ENCODE peak calls at places on chromosomes 5 and 9, in seven cellular contexts. One of them, this sample, is unnamed.

GRCh38 chr9:5500441-5501235 is 9.7 kb upstream of the PDCD1LG2 start:
- DNase-seq in vagina: no peak
- DNase-seq in kidney: no peak
- DNase-seq in adrenal gland: peak; percentile 59
- DNase-seq in CD4-positive, alpha-beta memory T cell: no peak
- DNase-seq in CD8-positive, alpha-beta memory T cell: no peak
- DNase-seq in lower leg skin: no peak
- DNase-seq in this sample: no peak

GRCh38 chr5:6712136-6712581 is 1.1 kb upstream of the TENT4A start:
- DNase-seq in vagina: no peak
- DNase-seq in kidney: peak; percentile 86
- DNase-seq in adrenal gland: peak; percentile 56
- DNase-seq in CD4-positive, alpha-beta memory T cell: peak; percentile 37
- DNase-seq in CD8-positive, alpha-beta memory T cell: peak; percentile 62
- DNase-seq in lower leg skin: peak; percentile 92
- DNase-seq in this sample: peak; percentile 82

GRCh38 chr9:134981829-134982228 is 64.1 kb upstream of the FCN1 start:
- DNase-seq in vagina: no peak
- DNase-seq in kidney: peak; percentile 17
- DNase-seq in adrenal gland: no peak
- DNase-seq in CD4-positive, alpha-beta memory T cell: no peak
- DNase-seq in CD8-positive, alpha-beta memory T cell: no peak
- DNase-seq in lower leg skin: peak; percentile 28
- DNase-seq in this sample: no peak

GRCh38 chr5:137633896-137634295 is 102.0 kb downstream of the KLHL3 start:
- DNase-seq in vagina: no peak
- DNase-seq in kidney: no peak
- DNase-seq in adrenal gland: no peak
- DNase-seq in CD4-positive, alpha-beta memory T cell: no peak
- DNase-seq in CD8-positive, alpha-beta memory T cell: no peak
- DNase-seq in lower leg skin: peak; percentile 71
- DNase-seq in this sample: no peak

GRCh38 chr5:178264044-178264443 is 31.4 kb upstream of the PHYKPL start:
- DNase-seq in vagina: no peak
- DNase-seq in kidney: no peak
- DNase-seq in adrenal gland: no peak
- DNase-seq in CD4-positive, alpha-beta memory T cell: no peak
- DNase-seq in CD8-positive, alpha-beta memory T cell: no peak
- DNase-seq in lower leg skin: no peak
- DNase-seq in this sample: no peak

GRCh38 chr5:125823572-125823971 is 599.6 kb upstream of the GRAMD2B start:
- DNase-seq in vagina: no peak
- DNase-seq in kidney: no peak
- DNase-seq in adrenal gland: no peak
- DNase-seq in CD4-positive, alpha-beta memory T cell: no peak
- DNase-seq in CD8-positive, alpha-beta memory T cell: no peak
- DNase-seq in lower leg skin: no peak
- DNase-seq in this sample: no peak

GRCh38 chr9:98378206-98379193 is 123.1 kb upstream of the TBC1D2 start:
- DNase-seq in vagina: no peak
- DNase-seq in kidney: no peak
- DNase-seq in adrenal gland: no peak
- DNase-seq in CD4-positive, alpha-beta memory T cell: no peak
- DNase-seq in CD8-positive, alpha-beta memory T cell: no peak
- DNase-seq in lower leg skin: no peak
- DNase-seq in this sample: no peak

GRCh38 chr5:135875567-135875966 is 20.1 kb downstream of the IL9 start:
- DNase-seq in vagina: no peak
- DNase-seq in kidney: no peak
- DNase-seq in adrenal gland: no peak
- DNase-seq in CD4-positive, alpha-beta memory T cell: no peak
- DNase-seq in CD8-positive, alpha-beta memory T cell: no peak
- DNase-seq in lower leg skin: peak; percentile 21
- DNase-seq in this sample: no peak

GRCh38 chr5:134590992-134591659 is 41.5 kb downstream of the SAR1B start:
- DNase-seq in vagina: no peak
- DNase-seq in kidney: no peak
- DNase-seq in adrenal gland: no peak
- DNase-seq in CD4-positive, alpha-beta memory T cell: no peak
- DNase-seq in CD8-positive, alpha-beta memory T cell: no peak
- DNase-seq in lower leg skin: peak; percentile 76
- DNase-seq in this sample: peak; percentile 51

GRCh38 chr9:72362118-72362531 is 2.9 kb downstream of the ZFAND5 start:
- DNase-seq in vagina: no peak
- DNase-seq in kidney: no peak
- DNase-seq in adrenal gland: no peak
- DNase-seq in CD4-positive, alpha-beta memory T cell: no peak
- DNase-seq in CD8-positive, alpha-beta memory T cell: no peak
- DNase-seq in lower leg skin: no peak
- DNase-seq in this sample: no peak

GRCh38 chr5:18944771-18945170 is 1043.2 kb downstream of the CDH18 start:
- DNase-seq in vagina: no peak
- DNase-seq in kidney: no peak
- DNase-seq in adrenal gland: no peak
- DNase-seq in CD4-positive, alpha-beta memory T cell: no peak
- DNase-seq in CD8-positive, alpha-beta memory T cell: no peak
- DNase-seq in lower leg skin: no peak
- DNase-seq in this sample: no peak

GRCh38 chr5:126857472-126858410 is 80.8 kb downstream of the LMNB1 start:
- DNase-seq in vagina: no peak
- DNase-seq in kidney: no peak
- DNase-seq in adrenal gland: no peak
- DNase-seq in CD4-positive, alpha-beta memory T cell: no peak
- DNase-seq in CD8-positive, alpha-beta memory T cell: no peak
- DNase-seq in lower leg skin: no peak
- DNase-seq in this sample: no peak
- H3K4me3 ChIP-seq in vagina: no peak overlapping the region
- H3K4me3 ChIP-seq in kidney: no peak overlapping the region
- H3K4me3 ChIP-seq in adrenal gland: no peak overlapping the region
- H3K4me3 ChIP-seq in CD4-positive, alpha-beta memory T cell: no peak overlapping the region
- H3K4me3 ChIP-seq in CD8-positive, alpha-beta memory T cell: no peak overlapping the region
- H3K4me3 ChIP-seq in lower leg skin: no peak overlapping the region
- H3K4me3 ChIP-seq in this sample: no peak overlapping the region

GRCh38 chr9:114805670-114806551 is at the start of gene TNFSF15:
- DNase-seq in vagina: no peak
- DNase-seq in kidney: peak; percentile 81
- DNase-seq in adrenal gland: peak; percentile 31
- DNase-seq in CD4-positive, alpha-beta memory T cell: peak; percentile 24
- DNase-seq in CD8-positive, alpha-beta memory T cell: no peak
- DNase-seq in lower leg skin: no peak
- DNase-seq in this sample: peak; percentile 65
- H3K4me3 ChIP-seq in vagina: no peak within 1 kb of the TSS
- H3K4me3 ChIP-seq in kidney: peak within 1 kb of the TSS; percentile 62
- H3K4me3 ChIP-seq in adrenal gland: peak within 1 kb of the TSS; percentile 30
- H3K4me3 ChIP-seq in CD4-positive, alpha-beta memory T cell: no peak within 1 kb of the TSS
- H3K4me3 ChIP-seq in CD8-positive, alpha-beta memory T cell: no peak within 1 kb of the TSS
- H3K4me3 ChIP-seq in lower leg skin: no peak within 1 kb of the TSS
- H3K4me3 ChIP-seq in this sample: no peak within 1 kb of the TSS

GRCh38 chr9:33109097-33109496 is 32.6 kb upstream of the SMU1 start:
- DNase-seq in vagina: peak; percentile 67
- DNase-seq in kidney: no peak
- DNase-seq in adrenal gland: no peak
- DNase-seq in CD4-positive, alpha-beta memory T cell: no peak
- DNase-seq in CD8-positive, alpha-beta memory T cell: no peak
- DNase-seq in lower leg skin: peak; percentile 70
- DNase-seq in this sample: no peak
- H3K4me3 ChIP-seq in vagina: no peak overlapping the region
- H3K4me3 ChIP-seq in kidney: no peak overlapping the region
- H3K4me3 ChIP-seq in adrenal gland: no peak overlapping the region
- H3K4me3 ChIP-seq in CD4-positive, alpha-beta memory T cell: no peak overlapping the region
- H3K4me3 ChIP-seq in CD8-positive, alpha-beta memory T cell: no peak overlapping the region
- H3K4me3 ChIP-seq in lower leg skin: no peak overlapping the region
- H3K4me3 ChIP-seq in this sample: no peak overlapping the region

GRCh38 chr5:170293273-170293672 is 4.3 kb downstream of the LCP2 start:
- DNase-seq in vagina: no peak
- DNase-seq in kidney: no peak
- DNase-seq in adrenal gland: peak; percentile 43
- DNase-seq in CD4-positive, alpha-beta memory T cell: peak; percentile 52
- DNase-seq in CD8-positive, alpha-beta memory T cell: peak; percentile 78
- DNase-seq in lower leg skin: no peak
- DNase-seq in this sample: peak; percentile 88
- H3K4me3 ChIP-seq in vagina: no peak overlapping the region
- H3K4me3 ChIP-seq in kidney: no peak overlapping the region
- H3K4me3 ChIP-seq in adrenal gland: no peak overlapping the region
- H3K4me3 ChIP-seq in CD4-positive, alpha-beta memory T cell: peak overlapping the region; percentile 33
- H3K4me3 ChIP-seq in CD8-positive, alpha-beta memory T cell: peak overlapping the region; percentile 100
- H3K4me3 ChIP-seq in lower leg skin: no peak overlapping the region
- H3K4me3 ChIP-seq in this sample: no peak overlapping the region

GRCh38 chr9:127637322-127637847 is 25.3 kb downstream of the STXBP1 start:
- DNase-seq in vagina: no peak
- DNase-seq in kidney: no peak
- DNase-seq in adrenal gland: peak; percentile 55
- DNase-seq in CD4-positive, alpha-beta memory T cell: no peak
- DNase-seq in CD8-positive, alpha-beta memory T cell: no peak
- DNase-seq in lower leg skin: no peak
- DNase-seq in this sample: no peak
- H3K4me3 ChIP-seq in vagina: no peak overlapping the region
- H3K4me3 ChIP-seq in kidney: no peak overlapping the region
- H3K4me3 ChIP-seq in adrenal gland: peak overlapping the region; percentile 11
- H3K4me3 ChIP-seq in CD4-positive, alpha-beta memory T cell: no peak overlapping the region
- H3K4me3 ChIP-seq in CD8-positive, alpha-beta memory T cell: no peak overlapping the region
- H3K4me3 ChIP-seq in lower leg skin: no peak overlapping the region
- H3K4me3 ChIP-seq in this sample: no peak overlapping the region

DNA sequence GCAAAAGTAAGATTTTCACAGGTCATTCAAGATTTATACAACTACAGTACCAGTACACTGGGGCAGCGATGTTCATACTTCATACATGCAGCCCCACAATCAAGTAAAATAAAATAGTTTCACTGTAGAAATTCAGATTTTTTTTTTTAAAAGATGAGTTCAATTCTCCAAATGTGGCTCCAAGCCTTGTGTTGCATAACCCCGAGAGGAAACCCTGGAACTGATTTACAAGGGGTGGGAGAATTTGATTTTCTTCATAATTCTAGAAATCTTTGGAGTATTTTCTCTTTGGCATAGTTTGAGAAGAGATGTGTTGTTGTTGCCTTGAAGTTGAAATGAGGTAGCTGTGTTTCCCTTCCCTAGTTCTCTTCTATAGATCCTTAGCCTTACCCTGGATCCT is 3.0 kb downstream of the RHOBTB3 start:
- DNase-seq in vagina: no peak
- DNase-seq in kidney: no peak
- DNase-seq in adrenal gland: no peak
- DNase-seq in CD4-positive, alpha-beta memory T cell: no peak
- DNase-seq in CD8-positive, alpha-beta memory T cell: no peak
- DNase-seq in lower leg skin: no peak
- DNase-seq in this sample: no peak
- H3K4me3 ChIP-seq in vagina: peak overlapping the region; percentile 11
- H3K4me3 ChIP-seq in kidney: peak overlapping the region; percentile 82
- H3K4me3 ChIP-seq in adrenal gland: peak overlapping the region; percentile 87
- H3K4me3 ChIP-seq in CD4-positive, alpha-beta memory T cell: no peak overlapping the region
- H3K4me3 ChIP-seq in CD8-positive, alpha-beta memory T cell: no peak overlapping the region
- H3K4me3 ChIP-seq in lower leg skin: no peak overlapping the region
- H3K4me3 ChIP-seq in this sample: no peak overlapping the region

DNA sequence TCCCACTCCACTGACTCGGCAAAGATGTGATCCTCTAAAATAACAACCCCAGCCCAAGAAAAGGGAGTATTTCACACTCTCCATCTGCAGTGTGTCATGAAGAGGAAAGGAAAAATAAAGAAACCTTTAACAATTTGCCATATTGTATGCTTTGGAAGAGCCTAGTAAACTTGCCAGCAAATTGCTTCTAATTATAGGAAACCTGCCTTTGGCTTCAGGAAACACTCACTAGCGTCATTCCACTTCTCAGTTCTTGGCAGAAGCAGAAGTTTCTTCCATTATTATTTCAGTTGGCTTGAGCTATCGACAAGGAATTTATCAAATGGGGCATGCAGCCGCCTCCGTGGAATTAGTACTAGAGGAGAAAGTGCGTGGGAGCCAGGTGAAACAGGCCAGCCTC is 303.1 kb downstream of the NSG2 start:
- DNase-seq in vagina: no peak
- DNase-seq in kidney: no peak
- DNase-seq in adrenal gland: no peak
- DNase-seq in CD4-positive, alpha-beta memory T cell: no peak
- DNase-seq in CD8-positive, alpha-beta memory T cell: no peak
- DNase-seq in lower leg skin: peak; percentile 43
- DNase-seq in this sample: no peak
- H3K4me3 ChIP-seq in vagina: no peak overlapping the region
- H3K4me3 ChIP-seq in kidney: no peak overlapping the region
- H3K4me3 ChIP-seq in adrenal gland: no peak overlapping the region
- H3K4me3 ChIP-seq in CD4-positive, alpha-beta memory T cell: no peak overlapping the region
- H3K4me3 ChIP-seq in CD8-positive, alpha-beta memory T cell: no peak overlapping the region
- H3K4me3 ChIP-seq in lower leg skin: no peak overlapping the region
- H3K4me3 ChIP-seq in this sample: no peak overlapping the region

GRCh38 chr9:111900081-111900805 is 3.6 kb downstream of the UGCG start:
- DNase-seq in vagina: no peak
- DNase-seq in kidney: no peak
- DNase-seq in adrenal gland: no peak
- DNase-seq in CD4-positive, alpha-beta memory T cell: no peak
- DNase-seq in CD8-positive, alpha-beta memory T cell: no peak
- DNase-seq in lower leg skin: no peak
- DNase-seq in this sample: no peak
- H3K4me3 ChIP-seq in vagina: no peak overlapping the region
- H3K4me3 ChIP-seq in kidney: peak overlapping the region; percentile 19
- H3K4me3 ChIP-seq in adrenal gland: peak overlapping the region; percentile 96
- H3K4me3 ChIP-seq in CD4-positive, alpha-beta memory T cell: no peak overlapping the region
- H3K4me3 ChIP-seq in CD8-positive, alpha-beta memory T cell: no peak overlapping the region
- H3K4me3 ChIP-seq in lower leg skin: no peak overlapping the region
- H3K4me3 ChIP-seq in this sample: peak overlapping the region; percentile 69

This sample was measured in GM12865.